ENCODE peak calls at places on chromosomes 5 and 9, in five cellular contexts. One of them, this sample, is unnamed.
A peak's percentile ranks its signal among the peaks of the same experiment; 100 is the strongest.

GRCh38 chr5:69450116-69450515 is 35.2 kb downstream of the MARVELD2 start:
- DNase-seq in GM13977: no peak
- DNase-seq in NCI-H1930: no peak
- DNase-seq in fibroblast of pulmonary artery: peak; percentile 80
- DNase-seq in fibroblast of lung: peak; percentile 82
- DNase-seq in this sample: no peak

GRCh38 chr9:129886226-129887174 is 51.2 kb downstream of the USP20 start:
- DNase-seq in NCI-H1930: no peak
- DNase-seq in GM13977: no peak
- DNase-seq in fibroblast of pulmonary artery: peak; percentile 32
- DNase-seq in fibroblast of lung: no peak
- DNase-seq in this sample: no peak

GRCh38 chr5:6117212-6117611 is 261.1 kb downstream of the MED10 start:
- DNase-seq in fibroblast of pulmonary artery: no peak
- DNase-seq in GM13977: no peak
- DNase-seq in NCI-H1930: no peak
- DNase-seq in fibroblast of lung: no peak
- DNase-seq in this sample: no peak

GRCh38 chr9:36119476-36119875 is 17.1 kb upstream of the GLIPR2 start:
- DNase-seq in NCI-H1930: no peak
- DNase-seq in fibroblast of lung: no peak
- DNase-seq in GM13977: no peak
- DNase-seq in fibroblast of pulmonary artery: no peak
- DNase-seq in this sample: no peak

GRCh38 chr9:70539526-70539925 is 125.1 kb upstream of the KLF9 start:
- DNase-seq in NCI-H1930: no peak
- DNase-seq in fibroblast of pulmonary artery: no peak
- DNase-seq in fibroblast of lung: peak; percentile 29
- DNase-seq in GM13977: no peak
- DNase-seq in this sample: no peak

GRCh38 chr9:2849943-2850342 is 6.0 kb upstream of the PUM3 start:
- DNase-seq in GM13977: no peak
- DNase-seq in fibroblast of pulmonary artery: no peak
- DNase-seq in NCI-H1930: no peak
- DNase-seq in fibroblast of lung: no peak
- DNase-seq in this sample: no peak

GRCh38 chr5:94469889-94470288 is 148.5 kb downstream of the KIAA0825 start:
- DNase-seq in NCI-H1930: peak; percentile 46
- DNase-seq in fibroblast of lung: peak; percentile 91
- DNase-seq in GM13977: no peak
- DNase-seq in fibroblast of pulmonary artery: peak; percentile 4
- DNase-seq in this sample: no peak

GRCh38 chr9:134319306-134320194 is 6.7 kb upstream of the RXRA start:
- DNase-seq in fibroblast of lung: no peak
- DNase-seq in NCI-H1930: no peak
- DNase-seq in fibroblast of pulmonary artery: no peak
- DNase-seq in GM13977: no peak
- DNase-seq in this sample: no peak

GRCh38 chr5:84088996-84089395 is 295.7 kb downstream of the EDIL3 start:
- DNase-seq in fibroblast of lung: peak; percentile 65
- DNase-seq in GM13977: no peak
- DNase-seq in fibroblast of pulmonary artery: peak; percentile 59
- DNase-seq in NCI-H1930: no peak
- DNase-seq in this sample: no peak

GRCh38 chr5:65037845-65038815 is 269.4 kb downstream of the CWC27 start:
- DNase-seq in fibroblast of pulmonary artery: no peak
- DNase-seq in fibroblast of lung: no peak
- DNase-seq in NCI-H1930: peak; percentile 9
- DNase-seq in GM13977: no peak
- DNase-seq in this sample: no peak

GRCh38 chr9:34185778-34186551 is 7.1 kb downstream of the UBAP1 start:
- DNase-seq in NCI-H1930: no peak
- DNase-seq in fibroblast of lung: peak; percentile 89
- DNase-seq in GM13977: peak; percentile 64
- DNase-seq in fibroblast of pulmonary artery: peak; percentile 91
- DNase-seq in this sample: peak; percentile 61

GRCh38 chr9:133892193-133892920 is 99.8 kb downstream of the VAV2 start:
- DNase-seq in fibroblast of lung: no peak
- DNase-seq in GM13977: no peak
- DNase-seq in fibroblast of pulmonary artery: no peak
- DNase-seq in NCI-H1930: no peak
- DNase-seq in this sample: no peak

GRCh38 chr5:95934207-95934804 is 27.3 kb downstream of the ELL2 start:
- DNase-seq in fibroblast of lung: no peak
- DNase-seq in NCI-H1930: no peak
- DNase-seq in GM13977: no peak
- DNase-seq in fibroblast of pulmonary artery: no peak
- DNase-seq in this sample: no peak

GRCh38 chr5:107869459-107870115 is 198.8 kb upstream of the EFNA5 start:
- DNase-seq in fibroblast of lung: peak; percentile 64
- DNase-seq in GM13977: no peak
- DNase-seq in NCI-H1930: no peak
- DNase-seq in fibroblast of pulmonary artery: peak; percentile 67
- DNase-seq in this sample: no peak

GRCh38 chr9:126336350-126337335 is 10.0 kb downstream of the MVB12B start:
- DNase-seq in GM13977: no peak
- DNase-seq in NCI-H1930: no peak
- DNase-seq in fibroblast of pulmonary artery: no peak
- DNase-seq in fibroblast of lung: no peak
- DNase-seq in this sample: peak; percentile 7

GRCh38 chr9:131395027-131395744 is 1.3 kb downstream of the PRRC2B start:
- DNase-seq in fibroblast of lung: no peak
- DNase-seq in fibroblast of pulmonary artery: no peak
- DNase-seq in GM13977: peak; percentile 83
- DNase-seq in NCI-H1930: no peak
- DNase-seq in this sample: peak; percentile 71

GRCh38 chr9:132324425-132324824 is 30.4 kb downstream of the SETX start:
- DNase-seq in NCI-H1930: no peak
- DNase-seq in fibroblast of lung: no peak
- DNase-seq in GM13977: no peak
- DNase-seq in fibroblast of pulmonary artery: no peak
- DNase-seq in this sample: no peak

GRCh38 chr9:133973791-133974630 is 18.1 kb downstream of the VAV2 start:
- DNase-seq in GM13977: no peak
- DNase-seq in fibroblast of pulmonary artery: no peak
- DNase-seq in fibroblast of lung: no peak
- DNase-seq in NCI-H1930: no peak
- DNase-seq in this sample: no peak

GRCh38 chr9:33318225-33318624 is 27.9 kb downstream of the NFX1 start:
- DNase-seq in fibroblast of lung: no peak
- DNase-seq in GM13977: no peak
- DNase-seq in fibroblast of pulmonary artery: no peak
- DNase-seq in NCI-H1930: no peak
- DNase-seq in this sample: no peak

GRCh38 chr5:68465133-68465532 is 249.6 kb downstream of the PIK3R1 start:
- DNase-seq in NCI-H1930: no peak
- DNase-seq in fibroblast of pulmonary artery: no peak
- DNase-seq in GM13977: no peak
- DNase-seq in fibroblast of lung: no peak
- DNase-seq in this sample: no peak

GRCh38 chr5:67831081-67831480 is 384.5 kb upstream of the PIK3R1 start:
- DNase-seq in NCI-H1930: no peak
- DNase-seq in GM13977: no peak
- DNase-seq in fibroblast of lung: no peak
- DNase-seq in fibroblast of pulmonary artery: no peak
- DNase-seq in this sample: no peak

GRCh38 chr9:96460470-96460869 is 10.5 kb downstream of the HABP4 start:
- DNase-seq in fibroblast of pulmonary artery: no peak
- DNase-seq in fibroblast of lung: no peak
- DNase-seq in GM13977: no peak
- DNase-seq in NCI-H1930: no peak
- DNase-seq in this sample: no peak

GRCh38 chr9:6787793-6788174 is 30.0 kb downstream of the KDM4C start:
- DNase-seq in fibroblast of lung: no peak
- DNase-seq in NCI-H1930: no peak
- DNase-seq in fibroblast of pulmonary artery: peak; percentile 4
- DNase-seq in GM13977: no peak
- DNase-seq in this sample: no peak

GRCh38 chr9:133948138-133948537 is 44.0 kb downstream of the VAV2 start:
- DNase-seq in NCI-H1930: no peak
- DNase-seq in GM13977: no peak
- DNase-seq in fibroblast of pulmonary artery: no peak
- DNase-seq in fibroblast of lung: no peak
- DNase-seq in this sample: no peak

GRCh38 chr9:127706836-127707241 is at the start of gene CFAP157:
- DNase-seq in GM13977: no peak
- DNase-seq in NCI-H1930: no peak
- DNase-seq in fibroblast of lung: no peak
- DNase-seq in fibroblast of pulmonary artery: peak; percentile 18
- DNase-seq in this sample: no peak

GRCh38 chr9:133563286-133564213 is 29.0 kb downstream of the ADAMTSL2 start:
- DNase-seq in fibroblast of pulmonary artery: peak; percentile 44
- DNase-seq in NCI-H1930: no peak
- DNase-seq in fibroblast of lung: peak; percentile 79
- DNase-seq in GM13977: no peak
- DNase-seq in this sample: no peak

GRCh38 chr5:127409923-127410675 is 107.3 kb upstream of the PRRC1 start:
- DNase-seq in NCI-H1930: no peak
- DNase-seq in GM13977: no peak
- DNase-seq in fibroblast of lung: no peak
- DNase-seq in fibroblast of pulmonary artery: no peak
- DNase-seq in this sample: no peak

This sample was measured in GM10248.